ENCODE peak calls at places on chromosomes 2 and 18, in four cellular contexts. D is right cardiac atrium, P is sigmoid colon, U is mesendoderm. C is an unnamed sample.

GRCh38 chr18:13387856-13388548 is 169.4 kb downstream of the LDLRAD4 start:
- DNase-seq in D (no peak), P (peak; percentile 19), U (no peak), C (no peak)

GRCh38 chr2:223041527-223042109 is 10.4 kb upstream of the KCNE4 start:
- DNase-seq in D (peak; percentile 86), P (peak; percentile 88), U (peak; percentile 87), C (peak; percentile 84)

GRCh38 chr2:20478961-20479360 is 32.1 kb downstream of the RHOB start:
- DNase-seq in D (no peak), P (peak; percentile 42), U (no peak), C (no peak)

GRCh38 chr2:28658369-28658768 is 93.3 kb upstream of the PPP1CB start:
- DNase-seq in D (no peak), P (peak; percentile 49), U (peak; percentile 30), C (no peak)

GRCh38 chr18:69161383-69162028 is 239.2 kb upstream of the DOK6 start:
- DNase-seq in D (no peak), P (no peak), U (peak; percentile 11), C (no peak)

GRCh38 chr2:151200277-151200676 is 61.4 kb downstream of the RBM43 start:
- DNase-seq in D (no peak), P (no peak), U (no peak), C (no peak)

GRCh38 chr2:120470041-120470716 is 124.2 kb downstream of the INHBB start:
- DNase-seq in D (peak; percentile 83), P (peak; percentile 90), U (no peak), C (no peak)

GRCh38 chr2:98771771-98772521 is 41.0 kb upstream of the MGAT4A start:
- DNase-seq in D (no peak), P (no peak), U (no peak), C (no peak)

GRCh38 chr2:225512873-225513580 is 113.5 kb downstream of the NYAP2 start:
- DNase-seq in D (no peak), P (no peak), U (no peak), C (no peak)

GRCh38 chr2:168757223-168757622 is 45.2 kb upstream of the NOSTRIN start:
- DNase-seq in D (no peak), P (no peak), U (peak; percentile 53), C (peak; percentile 12)

GRCh38 chr2:241102239-241102803 is at the start of gene MTERF4:
- DNase-seq in D (peak; percentile 86), P (peak; percentile 93), U (peak; percentile 89), C (peak; percentile 91)
- H3K4me1 ChIP-seq in D (peaks cover 7% of the 10 kb centered on the region), P (no peaks in the 10 kb centered on the region), U (no peaks in the 10 kb centered on the region), C (no peaks in the 10 kb centered on the region)

DNA sequence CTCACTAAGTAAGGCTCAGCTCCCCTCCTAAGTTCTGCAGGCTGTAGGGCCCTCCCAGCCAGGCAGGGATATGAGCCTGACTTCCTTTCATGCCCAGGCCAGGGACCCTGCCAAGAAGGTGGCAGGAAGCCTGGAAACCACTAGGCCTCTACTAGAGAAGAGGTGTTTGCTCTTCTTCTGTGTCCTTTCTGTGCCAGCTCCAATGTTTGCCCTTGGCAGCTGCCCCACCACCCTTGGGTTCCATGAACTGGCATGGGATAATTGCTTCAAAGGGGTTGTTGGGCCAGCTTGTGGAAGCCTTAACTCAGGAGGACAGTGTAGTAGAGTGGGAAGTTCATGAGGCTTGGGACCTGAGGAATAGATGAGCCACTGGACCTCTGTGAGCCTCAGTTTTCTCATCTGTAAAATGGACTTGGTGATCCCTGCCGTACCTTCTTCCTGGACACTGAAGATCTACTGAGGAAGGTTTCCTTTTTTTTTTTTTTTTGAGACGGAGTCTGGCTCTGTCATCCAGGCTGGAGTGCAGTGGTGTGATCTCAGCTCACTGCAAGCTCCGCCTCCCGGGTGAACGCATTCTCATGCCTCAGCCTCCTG is 3.9 kb downstream of the SLC35F6 start:
- DNase-seq in D (no peak), P (no peak), U (no peak), C (no peak)
- H3K4me1 ChIP-seq in D (peaks cover 40% of the 10 kb centered on the region), P (no peaks in the 10 kb centered on the region), U (peaks cover 2% of the 10 kb centered on the region), C (peaks cover 19% of the 10 kb centered on the region)

GRCh38 chr2:191319181-191319580 is 74.0 kb downstream of the MYO1B start:
- DNase-seq in D (no peak), P (no peak), U (no peak), C (no peak)
- H3K4me1 ChIP-seq in D (peaks cover 4% of the 10 kb centered on the region), P (no peaks in the 10 kb centered on the region), U (peaks cover 23% of the 10 kb centered on the region), C (peaks cover 58% of the 10 kb centered on the region)

DNA sequence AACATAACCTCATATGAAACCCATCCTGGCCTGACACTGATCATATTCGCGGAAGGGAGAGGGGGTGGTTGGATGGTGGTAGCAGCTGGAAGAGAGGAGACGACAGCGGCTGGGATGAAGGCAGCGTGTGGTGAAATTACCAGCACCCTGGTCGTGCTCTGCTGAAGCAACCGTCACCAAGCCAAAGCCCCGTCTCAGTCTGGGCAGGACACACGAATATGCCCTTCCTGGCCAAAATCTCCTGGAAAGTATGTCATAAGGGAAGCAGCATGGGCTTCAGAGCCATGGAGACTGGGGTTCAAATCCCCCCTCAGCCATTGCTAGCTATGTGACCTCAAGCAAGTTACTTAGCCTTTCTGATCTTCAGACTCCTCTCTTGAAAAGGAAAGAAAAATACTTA is 63.2 kb upstream of the CABLES1 start:
- DNase-seq in D (no peak), P (no peak), U (no peak), C (no peak)
- H3K4me1 ChIP-seq in D (no peaks in the 10 kb centered on the region), P (no peaks in the 10 kb centered on the region), U (no peaks in the 10 kb centered on the region), C (no peaks in the 10 kb centered on the region)

GRCh38 chr2:203894262-203894661 is 26.7 kb downstream of the CTLA4 start:
- DNase-seq in D (no peak), P (no peak), U (no peak), C (no peak)

GRCh38 chr2:203900298-203900697 is 32.7 kb downstream of the CTLA4 start:
- DNase-seq in D (no peak), P (no peak), U (no peak), C (no peak)

GRCh38 chr2:203893823-203894222 is 26.3 kb downstream of the CTLA4 start:
- DNase-seq in D (no peak), P (peak; percentile 67), U (no peak), C (no peak)

GRCh38 chr2:203897544-203897943 is 30.0 kb downstream of the CTLA4 start:
- DNase-seq in D (no peak), P (no peak), U (no peak), C (no peak)

DNA sequence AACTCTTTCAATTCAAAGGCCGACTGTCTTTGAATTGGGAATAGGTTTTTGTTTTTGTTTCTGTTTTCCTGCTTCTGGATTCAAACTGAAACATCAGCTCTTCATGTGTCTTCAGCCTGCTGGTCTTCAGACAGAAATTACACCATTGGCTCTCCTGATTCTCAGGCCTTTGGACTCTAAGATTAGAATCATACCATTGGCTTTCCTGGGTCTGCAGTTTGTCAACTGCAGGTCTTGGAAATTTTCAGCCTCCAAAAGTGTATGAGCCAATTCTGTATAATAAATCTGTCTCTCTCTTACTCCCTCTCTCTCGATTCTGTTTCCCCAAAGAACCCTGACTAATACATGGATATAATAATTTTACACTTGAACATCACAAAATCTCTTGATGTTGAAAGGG is 31.1 kb downstream of the CTLA4 start:
- DNase-seq in D (no peak), P (no peak), U (no peak), C (no peak)
- H3K4me1 ChIP-seq in D (no peaks in the 10 kb centered on the region), P (no peaks in the 10 kb centered on the region), U (no peaks in the 10 kb centered on the region), C (no peaks in the 10 kb centered on the region)

DNA sequence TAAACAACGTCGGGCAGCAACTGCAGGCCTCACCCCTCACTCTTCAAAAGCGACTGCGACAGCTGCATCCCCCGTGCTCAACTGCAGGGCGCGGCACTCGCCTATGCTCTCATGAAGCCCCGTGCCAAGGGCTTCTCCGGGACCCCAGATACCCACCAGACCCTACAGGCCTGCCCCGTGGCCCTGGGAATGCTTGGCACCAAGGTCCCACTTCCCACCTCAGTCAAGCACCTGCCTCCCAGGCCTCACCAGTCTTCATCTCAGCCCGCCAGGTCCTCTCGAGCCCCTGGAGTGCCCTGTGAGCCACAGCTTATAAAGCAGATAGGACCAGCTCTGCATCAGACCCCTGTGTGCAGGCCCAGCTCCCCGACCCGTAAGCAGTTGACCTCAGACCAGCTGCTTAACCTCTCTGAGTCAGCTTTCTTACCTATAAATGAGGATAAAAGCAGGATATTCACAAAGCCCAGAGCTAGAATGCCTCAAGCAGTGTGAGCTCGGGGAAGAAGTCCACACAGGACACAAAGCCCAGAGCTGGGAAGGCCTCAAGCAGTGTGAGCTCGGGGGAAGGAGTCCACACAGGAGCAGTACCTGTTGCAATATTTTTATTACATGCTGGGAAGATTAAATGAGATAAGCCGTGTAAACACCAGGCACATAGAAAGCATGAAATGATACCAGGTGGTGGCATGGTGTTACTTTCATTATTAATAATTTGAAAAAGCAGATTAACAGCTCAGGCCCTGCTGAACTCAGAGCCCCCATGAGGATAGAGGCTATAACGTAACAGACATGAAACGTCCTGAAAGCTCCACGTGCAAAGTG is 96.9 kb downstream of the HDAC4 start:
- DNase-seq in D (no peak), P (peak; percentile 68), U (no peak), C (peak; percentile 9)
- H3K4me1 ChIP-seq in D (peaks cover 7% of the 10 kb centered on the region), P (no peaks in the 10 kb centered on the region), U (peaks cover 2% of the 10 kb centered on the region), C (peaks cover 27% of the 10 kb centered on the region)

GRCh38 chr2:47655563-47655880 is 127.4 kb upstream of the MSH6 start:
- DNase-seq in D (no peak), P (no peak), U (peak; percentile 47), C (no peak)
- H3K4me1 ChIP-seq in D (no peaks in the 10 kb centered on the region), P (no peaks in the 10 kb centered on the region), U (peaks cover 8% of the 10 kb centered on the region), C (no peaks in the 10 kb centered on the region)

GRCh38 chr2:233356546-233357308 is 2.4 kb downstream of the DGKD start:
- DNase-seq in D (no peak), P (no peak), U (peak; percentile 63), C (no peak)
- H3K4me1 ChIP-seq in D (peaks cover 7% of the 10 kb centered on the region), P (no peaks in the 10 kb centered on the region), U (no peaks in the 10 kb centered on the region), C (peaks cover 23% of the 10 kb centered on the region)

GRCh38 chr2:111135910-111136297 is 15.2 kb downstream of the BCL2L11 start:
- DNase-seq in D (peak; percentile 47), P (no peak), U (peak; percentile 61), C (peak; percentile 32)
- H3K4me1 ChIP-seq in D (peaks cover 3% of the 10 kb centered on the region), P (no peaks in the 10 kb centered on the region), U (no peaks in the 10 kb centered on the region), C (no peaks in the 10 kb centered on the region)

C was measured in BE2C.